ENCODE peak calls at places on chromosomes 6 and 20, in ten cellular contexts. U is amniotic stem cell; D is KG1; K is GM04503; A is NCI-H1092; N is kidney tubule cell; J is omental fat pad; Y is T-cell; H is HT1080; I is CD4-positive, CD25-positive, alpha-beta regulatory T cell. S is an unnamed sample.

GRCh38 chr6:7201732-7202541 is 94.2 kb downstream of the RREB1 start:
- DNase-seq in D (peak), J (no peak), N (peak), K (no peak), Y (peak), A (no peak), U (no peak), I (no peak), H (no peak), S (no peak)

GRCh38 chr20:51469578-51470520 is 72.7 kb downstream of the NFATC2 start:
- DNase-seq in D (no peak), A (peak), U (no peak), Y (no peak), I (no peak), H (no peak), N (no peak), J (no peak), K (no peak), S (no peak)

GRCh38 chr6:39804666-39805065 is 12.5 kb downstream of the DAAM2 start:
- DNase-seq in J (no peak), H (peak), Y (no peak), D (no peak), A (no peak), I (no peak), N (peak), U (no peak), K (no peak), S (peak)

GRCh38 chr20:43976577-43976976 is 61.9 kb downstream of the TOX2 start:
- DNase-seq in D (no peak), N (no peak), H (no peak), A (no peak), I (no peak), U (no peak), K (no peak), J (no peak), Y (no peak), S (no peak)

GRCh38 chr6:5190467-5190866 is 70.3 kb downstream of the LYRM4 start:
- DNase-seq in A (no peak), Y (no peak), H (peak), I (no peak), D (no peak), K (peak), J (no peak), U (peak), N (peak), S (peak)

GRCh38 chr20:35409542-35409941 is 2.2 kb downstream of the UQCC1 start:
- DNase-seq in Y (no peak), J (no peak), I (no peak), U (no peak), H (no peak), D (no peak), A (no peak), K (no peak), N (no peak), S (no peak)

GRCh38 chr6:6724319-6725119 is 136.0 kb downstream of the LY86 start:
- DNase-seq in Y (peak), U (peak), H (peak), J (peak), I (peak), D (peak), N (peak), K (no peak), A (no peak), S (peak)

GRCh38 chr20:1654994-1655393 is 2.6 kb downstream of the SIRPG start:
- DNase-seq in J (no peak), I (peak), H (no peak), N (no peak), Y (no peak), K (no peak), U (no peak), A (no peak), D (no peak), S (no peak)

GRCh38 chr20:60046011-60046413 is 87.8 kb downstream of the CDH26 start:
- DNase-seq in D (peak), H (no peak), I (no peak), N (peak), J (no peak), K (peak), Y (no peak), A (no peak), U (no peak), S (peak)

GRCh38 chr6:124943658-124944057 is 18.6 kb upstream of the RNF217 start:
- DNase-seq in Y (no peak), I (no peak), D (no peak), U (no peak), A (no peak), H (no peak), J (no peak), K (no peak), N (no peak), S (no peak)

GRCh38 chr20:6164421-6165341 is 41.9 kb upstream of the FERMT1 start:
- DNase-seq in N (peak), Y (no peak), I (no peak), H (no peak), J (no peak), K (no peak), A (peak), U (no peak), D (no peak), S (no peak)

GRCh38 chr20:62045529-62046277 is 20.0 kb downstream of the TAF4 start:
- DNase-seq in D (no peak), Y (no peak), U (no peak), H (no peak), K (no peak), N (no peak), A (no peak), I (no peak), J (no peak), S (no peak)

S was measured in AG08395.